ENCODE peak calls at places on chromosome X, in seven cellular contexts. P is GM12878, B is SK-N-SH, X is A549, W is K562, V is IMR-90, A is H1. Z is an unnamed sample.

GRCh38 chrX:104310084-104310483 is 55.4 kb upstream of the ESX1 start:
- DNase-seq in P (no peak), W (peak; percentile 1), B (peak; percentile 7), A (no peak), V (peak; percentile 47), X (no peak), Z (no peak)

GRCh38 chrX:40108959-40109287 is 11.2 kb upstream of the BCOR start:
- DNase-seq in P (no peak), W (peak; percentile 85), V (peak; percentile 76), B (peak; percentile 82), A (peak; percentile 66), X (peak; percentile 62), Z (no peak)

GRCh38 chrX:41923925-41924693 is 755 bp upstream of the CASK start:
- DNase-seq in P (no peak), V (peak; percentile 26), A (no peak), X (peak; percentile 44), W (peak; percentile 27), B (peak; percentile 25), Z (no peak)

GRCh38 chrX:69388526-69388925 is 115.6 kb upstream of the NALF2 start:
- DNase-seq in B (no peak), W (no peak), V (no peak), P (no peak), X (no peak), A (no peak), Z (no peak)

GRCh38 chrX:118496763-118497079 is 1.1 kb downstream of the DOCK11 start:
- DNase-seq in W (peak; percentile 47), A (no peak), B (no peak), P (no peak), X (no peak), V (no peak), Z (no peak)

GRCh38 chrX:71366674-71367256 is 608 bp downstream of the TAF1 start:
- DNase-seq in A (peak; percentile 43), V (peak; percentile 16), P (no peak), W (peak; percentile 46), B (peak; percentile 44), X (peak; percentile 7), Z (no peak)

GRCh38 chrX:37998586-37999267 is 7.6 kb upstream of the SYTL5 start:
- DNase-seq in X (peak; percentile 14), P (no peak), B (no peak), V (peak; percentile 80), W (no peak), A (no peak), Z (no peak)

GRCh38 chrX:16992902-16993301 is 46.4 kb downstream of the REPS2 start:
- DNase-seq in W (no peak), B (no peak), V (no peak), A (no peak), X (no peak), P (no peak), Z (no peak)

GRCh38 chrX:1435241-1435900 is 17.3 kb downstream of the ASMTL start:
- DNase-seq in W (no peak), V (no peak), A (no peak), X (no peak), B (no peak), P (no peak), Z (no peak)

GRCh38 chrX:66176134-66176533 is 12.1 kb downstream of the HEPH start:
- DNase-seq in A (no peak), B (no peak), P (no peak), W (no peak), X (no peak), V (no peak), Z (no peak)

GRCh38 chrX:120301497-120301896 is 9.8 kb downstream of the TMEM255A start:
- DNase-seq in V (no peak), P (no peak), B (no peak), W (no peak), A (no peak), X (no peak), Z (no peak)

GRCh38 chrX:80174925-80175574 is 160.5 kb downstream of the TBX22 start:
- DNase-seq in B (no peak), W (no peak), X (no peak), A (no peak), P (no peak), V (no peak), Z (no peak)

GRCh38 chrX:87873347-87873941 is 355.8 kb downstream of the KLHL4 start:
- DNase-seq in P (no peak), B (no peak), A (no peak), X (no peak), V (no peak), W (no peak), Z (peak; percentile 0)

GRCh38 chrX:632391-633042 is 1.9 kb downstream of the SHOX start:
- DNase-seq in V (no peak), X (no peak), B (no peak), W (no peak), A (peak; percentile 50), P (no peak), Z (no peak)

GRCh38 chrX:7432901-7433300 is 284.9 kb upstream of the PUDP start:
- DNase-seq in W (no peak), B (no peak), X (no peak), P (no peak), A (no peak), V (no peak), Z (no peak)

GRCh38 chrX:134776844-134777370 is 118.6 kb upstream of the PLAC1 start:
- DNase-seq in X (no peak), W (no peak), A (no peak), B (peak; percentile 36), V (no peak), P (no peak), Z (no peak)
- TF ChIP-seq RAD21 in X (no peak), W (no peak), A (no peak), B (no peak), V (no peak), P (no peak), Z (no peak)

GRCh38 chrX:9681011-9681410 is 84.6 kb downstream of the GPR143 start:
- DNase-seq in W (no peak), P (no peak), V (no peak), X (no peak), A (no peak), B (no peak), Z (no peak)

GRCh38 chrX:9676311-9676710 is 89.3 kb downstream of the GPR143 start:
- DNase-seq in B (no peak), P (no peak), W (no peak), A (no peak), X (no peak), V (no peak), Z (no peak)

GRCh38 chrX:9676738-9677097 is 88.9 kb downstream of the GPR143 start:
- DNase-seq in V (no peak), P (no peak), B (no peak), X (no peak), A (no peak), W (no peak), Z (no peak)

GRCh38 chrX:9678215-9678980 is 87.2 kb downstream of the GPR143 start:
- DNase-seq in A (no peak), B (no peak), V (peak; percentile 63), X (no peak), P (no peak), W (no peak), Z (no peak)

DNA sequence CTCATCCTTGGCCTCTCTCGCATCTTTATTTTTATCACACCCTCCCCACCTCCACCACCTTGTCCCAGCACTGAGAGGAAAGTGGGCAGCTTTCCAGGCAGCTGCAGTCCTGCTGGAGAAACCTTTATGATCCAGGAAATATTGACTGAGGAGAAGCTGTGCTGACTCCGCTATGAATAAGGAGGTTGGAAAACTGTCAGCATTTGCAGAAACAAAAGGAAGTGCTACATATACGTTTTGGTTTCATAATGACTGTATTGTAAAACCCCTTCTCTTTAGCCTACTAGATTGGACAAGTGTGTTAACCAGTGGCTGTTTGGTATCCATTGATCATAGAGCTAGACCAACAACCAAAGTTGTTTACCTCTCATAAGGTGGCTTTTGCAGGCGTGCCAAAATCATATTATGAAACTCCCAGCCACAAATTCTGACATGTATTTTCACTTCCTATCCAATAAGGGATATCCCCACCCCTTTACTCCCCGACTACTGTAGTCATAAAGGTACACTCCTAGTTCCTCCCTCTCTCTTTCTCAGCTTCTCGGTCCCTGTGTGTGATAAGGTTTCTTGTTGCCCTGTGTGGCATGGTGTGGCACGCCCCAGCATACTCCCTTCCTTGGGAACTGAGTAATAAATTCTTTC is 88.4 kb downstream of the GPR143 start:
- DNase-seq in B (no peak), P (peak; percentile 89), X (no peak), A (no peak), W (no peak), V (peak; percentile 64), Z (no peak)
- H3K27ac ChIP-seq in B (no peak overlapping the region), P (peak overlapping the region; percentile 85), X (no peak overlapping the region), A (no peak overlapping the region), W (no peak overlapping the region), V (no peak overlapping the region), Z (no peak overlapping the region)

GRCh38 chrX:24646745-24647182 is 383 bp downstream of the PCYT1B start:
- DNase-seq in X (no peak), B (peak; percentile 10), V (no peak), P (no peak), A (no peak), W (no peak), Z (no peak)
- TF ChIP-seq RAD21 in X (no peak), B (no peak), V (no peak), P (no peak), A (no peak), W (no peak), Z (no peak)

GRCh38 chrX:132877954-132878536 is 80.4 kb downstream of the HS6ST2 start:
- DNase-seq in B (no peak), W (no peak), X (no peak), A (no peak), P (no peak), V (no peak), Z (no peak)
- H3K27ac ChIP-seq in B (no peak overlapping the region), W (no peak overlapping the region), X (no peak overlapping the region), A (no peak overlapping the region), P (no peak overlapping the region), V (no peak overlapping the region), Z (no peak overlapping the region)

GRCh38 chrX:44202596-44202995 is 140.9 kb downstream of the EFHC2 start:
- DNase-seq in A (no peak), P (no peak), W (no peak), V (no peak), B (no peak), X (no peak), Z (no peak)
- TF ChIP-seq RAD21 in A (no peak), P (no peak), W (no peak), V (no peak), B (no peak), X (no peak), Z (no peak)

GRCh38 chrX:154990496-154990895 is 32.0 kb downstream of the F8 start:
- DNase-seq in B (no peak), A (no peak), P (peak; percentile 66), W (no peak), X (no peak), V (no peak), Z (no peak)
- H3K27ac ChIP-seq in B (no peak overlapping the region), A (no peak overlapping the region), P (peak overlapping the region; percentile 70), W (no peak overlapping the region), X (no peak overlapping the region), V (no peak overlapping the region), Z (no peak overlapping the region)

Z was measured in HepG2.